ENCODE peak calls at places on chromosome 1, in five cellular contexts. One of them, this sample, is unnamed.

GRCh38 chr1:104648269-104648691 is 898.6 kb downstream of the AMY1C start:
- DNase-seq in A549: peak
- DNase-seq in tibial nerve: no peak
- DNase-seq in HCT116: no peak
- DNase-seq in body of pancreas: no peak
- DNase-seq in this sample: no peak

GRCh38 chr1:112995890-112996289 is 39.9 kb upstream of the SLC16A1 start:
- DNase-seq in A549: no peak
- DNase-seq in tibial nerve: no peak
- DNase-seq in HCT116: no peak
- DNase-seq in body of pancreas: no peak
- DNase-seq in this sample: no peak

GRCh38 chr1:30194046-30194619 is 529.3 kb downstream of the MATN1 start:
- DNase-seq in A549: no peak
- DNase-seq in tibial nerve: no peak
- DNase-seq in HCT116: no peak
- DNase-seq in body of pancreas: no peak
- DNase-seq in this sample: peak

GRCh38 chr1:67570473-67571143 is 114.4 kb upstream of the GADD45A start:
- DNase-seq in A549: peak
- DNase-seq in tibial nerve: no peak
- DNase-seq in HCT116: no peak
- DNase-seq in body of pancreas: peak
- DNase-seq in this sample: no peak

GRCh38 chr1:108881369-108881768 is 4.6 kb downstream of the GPSM2 start:
- DNase-seq in A549: no peak
- DNase-seq in tibial nerve: no peak
- DNase-seq in HCT116: no peak
- DNase-seq in body of pancreas: no peak
- DNase-seq in this sample: no peak

GRCh38 chr1:200979574-200980451 is 43.7 kb downstream of the KIF21B start:
- DNase-seq in A549: peak
- DNase-seq in tibial nerve: no peak
- DNase-seq in HCT116: peak
- DNase-seq in body of pancreas: no peak
- DNase-seq in this sample: no peak

GRCh38 chr1:27568247-27569087 is 35.5 kb downstream of the AHDC1 start:
- DNase-seq in A549: peak
- DNase-seq in tibial nerve: peak
- DNase-seq in HCT116: peak
- DNase-seq in body of pancreas: peak
- DNase-seq in this sample: peak

GRCh38 chr1:118911571-118911970 is 76.6 kb downstream of the TBX15 start:
- DNase-seq in A549: no peak
- DNase-seq in tibial nerve: no peak
- DNase-seq in HCT116: no peak
- DNase-seq in body of pancreas: no peak
- DNase-seq in this sample: no peak

GRCh38 chr1:222097646-222098045 is 355.8 kb upstream of the DUSP10 start:
- DNase-seq in A549: no peak
- DNase-seq in tibial nerve: no peak
- DNase-seq in HCT116: no peak
- DNase-seq in body of pancreas: no peak
- DNase-seq in this sample: no peak

GRCh38 chr1:201754353-201754752 is 74.6 kb upstream of the IPO9 start:
- DNase-seq in A549: no peak
- DNase-seq in tibial nerve: no peak
- DNase-seq in HCT116: no peak
- DNase-seq in body of pancreas: no peak
- DNase-seq in this sample: no peak

GRCh38 chr1:84525738-84526137 is 19.4 kb upstream of the GNG5 start:
- DNase-seq in A549: no peak
- DNase-seq in tibial nerve: no peak
- DNase-seq in HCT116: no peak
- DNase-seq in body of pancreas: no peak
- DNase-seq in this sample: no peak

GRCh38 chr1:242056988-242057744 is 58.3 kb upstream of the MAP1LC3C start:
- DNase-seq in A549: no peak
- DNase-seq in tibial nerve: no peak
- DNase-seq in HCT116: no peak
- DNase-seq in body of pancreas: no peak
- DNase-seq in this sample: no peak

GRCh38 chr1:55155522-55155921 is 59.6 kb downstream of the USP24 start:
- DNase-seq in A549: no peak
- DNase-seq in tibial nerve: peak
- DNase-seq in HCT116: no peak
- DNase-seq in body of pancreas: no peak
- DNase-seq in this sample: no peak

GRCh38 chr1:175278236-175278635 is 85.7 kb upstream of the KIAA0040 start:
- DNase-seq in A549: no peak
- DNase-seq in tibial nerve: no peak
- DNase-seq in HCT116: no peak
- DNase-seq in body of pancreas: no peak
- DNase-seq in this sample: no peak

GRCh38 chr1:56645663-56646330 is 683 bp downstream of the PRKAA2 start:
- DNase-seq in A549: peak
- DNase-seq in tibial nerve: peak
- DNase-seq in HCT116: no peak
- DNase-seq in body of pancreas: peak
- DNase-seq in this sample: no peak

GRCh38 chr1:158274797-158275196 is 14.9 kb upstream of the CD1C start:
- DNase-seq in A549: no peak
- DNase-seq in tibial nerve: no peak
- DNase-seq in HCT116: no peak
- DNase-seq in body of pancreas: no peak
- DNase-seq in this sample: no peak

GRCh38 chr1:19643113-19643512 is 998 bp upstream of the NBL1 start:
- DNase-seq in A549: peak
- DNase-seq in tibial nerve: no peak
- DNase-seq in HCT116: peak
- DNase-seq in body of pancreas: no peak
- DNase-seq in this sample: no peak

GRCh38 chr1:51955797-51956527 is 34.5 kb downstream of the RAB3B start:
- DNase-seq in A549: no peak
- DNase-seq in tibial nerve: no peak
- DNase-seq in HCT116: no peak
- DNase-seq in body of pancreas: no peak
- DNase-seq in this sample: no peak

GRCh38 chr1:245197121-245197520 is 42.3 kb downstream of the KIF26B start:
- DNase-seq in A549: no peak
- DNase-seq in tibial nerve: no peak
- DNase-seq in HCT116: no peak
- DNase-seq in body of pancreas: no peak
- DNase-seq in this sample: no peak

GRCh38 chr1:66208631-66209030 is 325.3 kb upstream of the SGIP1 start:
- DNase-seq in A549: no peak
- DNase-seq in tibial nerve: no peak
- DNase-seq in HCT116: no peak
- DNase-seq in body of pancreas: no peak
- DNase-seq in this sample: no peak

GRCh38 chr1:160837558-160838205 is 25.0 kb downstream of the CD244 start:
- DNase-seq in A549: no peak
- DNase-seq in tibial nerve: no peak
- DNase-seq in HCT116: peak
- DNase-seq in body of pancreas: no peak
- DNase-seq in this sample: no peak

GRCh38 chr1:214927791-214928190 is 154.7 kb upstream of the KCNK2 start:
- DNase-seq in A549: no peak
- DNase-seq in tibial nerve: no peak
- DNase-seq in HCT116: no peak
- DNase-seq in body of pancreas: no peak
- DNase-seq in this sample: no peak

GRCh38 chr1:19122668-19123067 is 87.4 kb downstream of the UBR4 start:
- DNase-seq in A549: no peak
- DNase-seq in tibial nerve: no peak
- DNase-seq in HCT116: no peak
- DNase-seq in body of pancreas: no peak
- DNase-seq in this sample: no peak

GRCh38 chr1:162970021-162970420 is 99.1 kb upstream of the RGS4 start:
- DNase-seq in A549: no peak
- DNase-seq in tibial nerve: no peak
- DNase-seq in HCT116: no peak
- DNase-seq in body of pancreas: no peak
- DNase-seq in this sample: no peak

GRCh38 chr1:23556661-23557470 is 2.4 kb downstream of the ID3 start:
- DNase-seq in A549: peak
- DNase-seq in tibial nerve: no peak
- DNase-seq in HCT116: peak
- DNase-seq in body of pancreas: peak
- DNase-seq in this sample: no peak

GRCh38 chr1:221863635-221864034 is 121.7 kb upstream of the DUSP10 start:
- DNase-seq in A549: no peak
- DNase-seq in tibial nerve: no peak
- DNase-seq in HCT116: no peak
- DNase-seq in body of pancreas: no peak
- DNase-seq in this sample: no peak

DNA sequence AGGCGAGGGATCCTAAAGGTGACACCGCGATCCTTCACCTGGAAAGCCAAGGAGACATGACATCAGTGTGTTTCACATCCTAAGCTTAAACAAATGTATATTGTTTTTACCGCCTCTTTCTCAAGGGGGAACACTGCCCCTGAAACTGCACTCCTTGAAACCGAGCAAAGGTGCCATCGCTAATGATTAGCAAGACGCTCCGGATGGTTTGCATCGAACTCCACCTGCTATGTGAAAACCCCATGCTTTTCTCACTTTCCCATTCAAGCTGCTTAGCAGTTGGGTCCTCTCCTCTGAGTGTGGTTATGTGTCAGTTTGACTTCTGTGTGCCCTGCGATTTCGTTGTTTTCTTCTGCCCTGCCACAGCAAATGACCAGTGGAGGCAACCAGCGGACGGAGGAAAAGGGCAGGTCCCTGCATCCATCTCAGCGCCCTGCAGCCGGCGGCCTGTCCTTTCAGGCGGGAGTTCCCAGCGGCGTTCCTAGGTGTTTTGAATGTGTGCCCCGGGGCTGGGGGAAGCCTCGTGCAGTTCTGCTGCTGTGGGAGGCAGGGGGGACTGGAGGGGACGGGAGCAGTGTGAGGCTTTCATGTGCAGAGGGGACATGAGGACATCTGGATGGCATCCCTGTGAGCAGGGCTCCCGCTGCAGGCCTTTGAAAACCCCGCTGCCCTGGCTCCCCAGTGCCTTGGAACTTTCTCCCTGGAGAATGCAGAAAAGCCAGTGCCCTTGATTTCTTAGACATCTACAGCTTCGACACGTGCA is 16.1 kb downstream of the ZBTB18 start:
- DNase-seq in A549: no peak
- DNase-seq in tibial nerve: no peak
- DNase-seq in HCT116: no peak
- DNase-seq in body of pancreas: no peak
- DNase-seq in this sample: no peak
- H3K4me3 ChIP-seq in A549: no peak
- H3K4me3 ChIP-seq in tibial nerve: no peak
- H3K4me3 ChIP-seq in HCT116: no peak
- H3K4me3 ChIP-seq in body of pancreas: no peak
- H3K4me3 ChIP-seq in this sample: no peak

DNA sequence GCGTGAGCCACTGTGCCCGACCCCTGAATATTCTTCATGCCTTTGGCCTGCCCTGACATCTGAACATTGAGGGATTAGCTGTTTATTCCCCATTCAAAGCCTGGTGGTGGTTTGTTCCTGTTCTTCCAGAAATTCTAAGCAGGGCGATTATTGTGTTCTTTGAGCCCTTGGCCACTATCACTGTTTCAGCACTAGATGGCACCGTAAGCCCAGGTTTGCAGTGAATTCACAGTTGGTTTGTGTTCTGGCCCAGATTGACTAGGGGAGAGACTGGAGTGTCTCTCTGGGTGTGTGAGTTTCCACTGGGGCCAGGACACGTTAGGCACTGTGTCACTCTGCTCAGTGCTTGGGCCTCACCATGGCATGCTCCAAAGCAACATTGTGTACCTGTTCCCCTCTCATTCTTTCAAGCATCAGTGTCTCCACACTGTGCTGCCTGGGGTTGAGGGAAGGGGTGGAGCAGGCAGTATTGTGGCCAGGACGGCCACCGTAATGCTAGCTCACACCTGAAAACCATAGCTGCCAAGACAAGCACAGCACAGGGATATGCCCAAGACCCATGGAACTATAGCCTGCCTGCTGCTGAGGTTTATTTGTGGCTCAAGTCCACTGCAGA is 52.7 kb downstream of the PKN2 start:
- DNase-seq in A549: peak
- DNase-seq in tibial nerve: no peak
- DNase-seq in HCT116: peak
- DNase-seq in body of pancreas: no peak
- DNase-seq in this sample: no peak
- TF ChIP-seq CTCF in A549: peak
- TF ChIP-seq CTCF in tibial nerve: no peak
- TF ChIP-seq CTCF in HCT116: peak
- TF ChIP-seq CTCF in body of pancreas: peak
- TF ChIP-seq CTCF in this sample: no peak

GRCh38 chr1:35718492-35719336 is at the start of gene C1orf216:
- DNase-seq in A549: peak
- DNase-seq in tibial nerve: peak
- DNase-seq in HCT116: peak
- DNase-seq in body of pancreas: peak
- DNase-seq in this sample: no peak
- TF ChIP-seq POLR2A in A549: peak
- TF ChIP-seq POLR2A in tibial nerve: peak
- TF ChIP-seq POLR2A in HCT116: peak
- TF ChIP-seq POLR2A in body of pancreas: peak
- TF ChIP-seq POLR2A in this sample: no peak

DNA sequence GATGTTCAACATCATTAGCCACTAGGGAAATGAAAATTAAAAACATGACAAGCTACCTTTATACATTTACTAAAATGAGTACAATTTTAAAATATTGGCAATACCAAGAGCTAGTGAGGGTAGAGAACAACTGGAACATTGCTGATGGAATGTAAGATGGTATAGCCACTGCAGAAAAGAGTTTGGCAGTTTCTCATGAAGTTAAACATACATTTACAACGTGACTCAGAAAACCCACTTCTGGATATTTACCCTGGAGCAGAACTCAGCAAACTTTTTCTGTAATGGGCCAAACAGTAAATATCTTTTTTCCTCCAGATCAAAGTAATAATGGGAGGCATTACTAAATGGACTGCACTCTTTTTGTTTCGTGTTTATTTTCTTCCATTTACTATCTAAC is 22.1 kb downstream of the LPGAT1 start:
- DNase-seq in A549: no peak
- DNase-seq in tibial nerve: no peak
- DNase-seq in HCT116: no peak
- DNase-seq in body of pancreas: no peak
- DNase-seq in this sample: no peak
- H3K4me3 ChIP-seq in A549: no peak
- H3K4me3 ChIP-seq in tibial nerve: no peak
- H3K4me3 ChIP-seq in HCT116: no peak
- H3K4me3 ChIP-seq in body of pancreas: no peak
- H3K4me3 ChIP-seq in this sample: no peak